ENCODE peak calls at places on chromosomes 13 and 19, in five cellular contexts. One of them, this sample, is unnamed.

GRCh38 chr13:94722596-94722995 is 10.3 kb upstream of the SOX21 start:
- DNase-seq in effector memory CD8-positive, alpha-beta T cell: no peak
- DNase-seq in uterus: no peak
- DNase-seq in heart left ventricle: no peak
- DNase-seq in fibroblast of lung: peak
- DNase-seq in this sample: no peak

GRCh38 chr19:49761625-49762311 is 1.3 kb downstream of the TSKS start:
- DNase-seq in uterus: peak
- DNase-seq in heart left ventricle: peak
- DNase-seq in fibroblast of lung: peak
- DNase-seq in effector memory CD8-positive, alpha-beta T cell: no peak
- DNase-seq in this sample: no peak

GRCh38 chr19:42216653-42217521 is 590 bp downstream of the DEDD2 start:
- DNase-seq in effector memory CD8-positive, alpha-beta T cell: peak
- DNase-seq in fibroblast of lung: peak
- DNase-seq in heart left ventricle: peak
- DNase-seq in uterus: peak
- DNase-seq in this sample: no peak

GRCh38 chr13:102580552-102581169 is 16.1 kb upstream of the TPP2 start:
- DNase-seq in heart left ventricle: no peak
- DNase-seq in uterus: no peak
- DNase-seq in effector memory CD8-positive, alpha-beta T cell: peak
- DNase-seq in fibroblast of lung: peak
- DNase-seq in this sample: peak

GRCh38 chr19:53158119-53158656 is 665 bp downstream of the ZNF347 start:
- DNase-seq in effector memory CD8-positive, alpha-beta T cell: no peak
- DNase-seq in uterus: peak
- DNase-seq in fibroblast of lung: peak
- DNase-seq in heart left ventricle: peak
- DNase-seq in this sample: peak

GRCh38 chr13:104900186-104900817 is 1635.2 kb downstream of the EFNB2 start:
- DNase-seq in fibroblast of lung: no peak
- DNase-seq in uterus: no peak
- DNase-seq in effector memory CD8-positive, alpha-beta T cell: no peak
- DNase-seq in heart left ventricle: no peak
- DNase-seq in this sample: no peak

GRCh38 chr19:58575183-58576041 is 2.3 kb upstream of the MZF1 start:
- DNase-seq in fibroblast of lung: peak
- DNase-seq in effector memory CD8-positive, alpha-beta T cell: peak
- DNase-seq in heart left ventricle: peak
- DNase-seq in uterus: peak
- DNase-seq in this sample: peak

GRCh38 chr19:3556978-3557460 is 367 bp downstream of the MFSD12 start:
- DNase-seq in effector memory CD8-positive, alpha-beta T cell: peak
- DNase-seq in heart left ventricle: no peak
- DNase-seq in uterus: no peak
- DNase-seq in fibroblast of lung: peak
- DNase-seq in this sample: no peak

GRCh38 chr19:4038057-4038456 is 28.6 kb downstream of the ZBTB7A start:
- DNase-seq in heart left ventricle: no peak
- DNase-seq in effector memory CD8-positive, alpha-beta T cell: no peak
- DNase-seq in uterus: no peak
- DNase-seq in fibroblast of lung: no peak
- DNase-seq in this sample: no peak

GRCh38 chr13:21033866-21034601 is 27.4 kb downstream of the LATS2 start:
- DNase-seq in uterus: no peak
- DNase-seq in heart left ventricle: no peak
- DNase-seq in effector memory CD8-positive, alpha-beta T cell: no peak
- DNase-seq in fibroblast of lung: peak
- DNase-seq in this sample: peak